ENCODE peak calls at places on chromosomes 13 and 19, in six cellular contexts. A is AG04450, T is DND-41, S is aorta, F is colonic mucosa, I is IMR-90. X is an unnamed sample.

GRCh38 chr19:10701955-10702307 is 692 bp downstream of the QTRT1 start:
- DNase-seq in A (no peak), T (peak), S (no peak), F (peak), I (no peak), X (no peak)

GRCh38 chr13:28353679-28354078 is 141.2 kb downstream of the FLT1 start:
- DNase-seq in A (no peak), T (no peak), S (no peak), F (no peak), I (no peak), X (no peak)

GRCh38 chr13:40665754-40666057 is 735 bp downstream of the FOXO1 start:
- DNase-seq in A (no peak), T (no peak), S (no peak), F (no peak), I (no peak), X (peak)

GRCh38 chr13:34465423-34465922 is 476.6 kb upstream of the NBEA start:
- DNase-seq in A (no peak), T (no peak), S (no peak), F (no peak), I (no peak), X (no peak)

GRCh38 chr13:49400755-49401659 is 42.9 kb downstream of the CAB39L start:
- DNase-seq in A (peak), T (no peak), S (no peak), F (peak), I (peak), X (no peak)

GRCh38 chr19:58059003-58059671 is at the start of gene ZNF135:
- DNase-seq in A (peak), T (peak), S (peak), F (peak), I (peak), X (peak)

GRCh38 chr13:74288361-74288911 is 154.2 kb upstream of the KLF12 start:
- DNase-seq in A (no peak), T (peak), S (peak), F (peak), I (no peak), X (peak)

GRCh38 chr13:40982772-40983171 is 36.3 kb downstream of the ELF1 start:
- DNase-seq in A (no peak), T (peak), S (no peak), F (peak), I (peak), X (peak)

GRCh38 chr13:102128216-102128800 is 273.5 kb downstream of the FGF14 start:
- DNase-seq in A (no peak), T (no peak), S (no peak), F (no peak), I (peak), X (no peak)

GRCh38 chr19:8085606-8086464 is 33.3 kb downstream of the CCL25 start:
- DNase-seq in A (no peak), T (peak), S (no peak), F (peak), I (no peak), X (no peak)

GRCh38 chr19:30692517-30692870 is 320.3 kb downstream of the ZNF536 start:
- DNase-seq in A (no peak), T (no peak), S (no peak), F (no peak), I (no peak), X (no peak)

GRCh38 chr13:95716231-95716630 is 39.3 kb downstream of the DNAJC3 start:
- DNase-seq in A (no peak), T (no peak), S (no peak), F (no peak), I (no peak), X (no peak)

GRCh38 chr19:12784871-12785430 is 6.3 kb upstream of the JUNB start:
- DNase-seq in A (no peak), T (no peak), S (no peak), F (no peak), I (peak), X (no peak)

GRCh38 chr19:5130371-5131030 is 161.6 kb downstream of the KDM4B start:
- DNase-seq in A (no peak), T (no peak), S (no peak), F (no peak), I (no peak), X (peak)

GRCh38 chr19:34222386-34222785 is 32.0 kb upstream of the GARRE1 start:
- DNase-seq in A (no peak), T (no peak), S (no peak), F (no peak), I (no peak), X (no peak)

GRCh38 chr19:45187421-45188100 is 9.0 kb downstream of the BLOC1S3 start:
- DNase-seq in A (no peak), T (peak), S (no peak), F (no peak), I (no peak), X (no peak)

GRCh38 chr19:12647490-12648071 is 19.0 kb downstream of the MAN2B1 start:
- DNase-seq in A (no peak), T (peak), S (peak), F (peak), I (no peak), X (no peak)

GRCh38 chr19:33831835-33832234 is 35.2 kb downstream of the KCTD15 start:
- DNase-seq in A (no peak), T (no peak), S (no peak), F (no peak), I (no peak), X (no peak)

GRCh38 chr13:94305463-94305862 is 174.0 kb downstream of the DCT start:
- DNase-seq in A (no peak), T (no peak), S (no peak), F (no peak), I (peak), X (no peak)

GRCh38 chr19:51031880-51032225 is 2.9 kb downstream of the KLK12 start:
- DNase-seq in A (no peak), T (no peak), S (no peak), F (no peak), I (no peak), X (no peak)

GRCh38 chr13:80312967-80313366 is 28.0 kb downstream of the SPRY2 start:
- DNase-seq in A (no peak), T (no peak), S (no peak), F (no peak), I (peak), X (no peak)

GRCh38 chr19:15195987-15196682 is 4.7 kb downstream of the NOTCH3 start:
- DNase-seq in A (no peak), T (no peak), S (no peak), F (peak), I (no peak), X (no peak)

GRCh38 chr13:89375839-89376238 is 1704.7 kb downstream of the SLITRK5 start:
- DNase-seq in A (peak), T (no peak), S (no peak), F (no peak), I (peak), X (no peak)

GRCh38 chr13:83825676-83826075 is 56.6 kb downstream of the SLITRK1 start:
- DNase-seq in A (no peak), T (no peak), S (no peak), F (no peak), I (no peak), X (no peak)

GRCh38 chr13:113651511-113652403 is 6.2 kb downstream of the ATP4B start:
- DNase-seq in A (no peak), T (no peak), S (peak), F (no peak), I (no peak), X (no peak)

GRCh38 chr13:46640843-46641242 is 87.9 kb downstream of the LRCH1 start:
- DNase-seq in A (no peak), T (no peak), S (peak), F (no peak), I (peak), X (no peak)

GRCh38 chr13:79765331-79765730 is 284.4 kb downstream of the NDFIP2 start:
- DNase-seq in A (no peak), T (no peak), S (no peak), F (no peak), I (no peak), X (no peak)

GRCh38 chr13:111652676-111653075 is 332.2 kb downstream of the TEX29 start:
- DNase-seq in A (no peak), T (no peak), S (no peak), F (no peak), I (no peak), X (no peak)

DNA sequence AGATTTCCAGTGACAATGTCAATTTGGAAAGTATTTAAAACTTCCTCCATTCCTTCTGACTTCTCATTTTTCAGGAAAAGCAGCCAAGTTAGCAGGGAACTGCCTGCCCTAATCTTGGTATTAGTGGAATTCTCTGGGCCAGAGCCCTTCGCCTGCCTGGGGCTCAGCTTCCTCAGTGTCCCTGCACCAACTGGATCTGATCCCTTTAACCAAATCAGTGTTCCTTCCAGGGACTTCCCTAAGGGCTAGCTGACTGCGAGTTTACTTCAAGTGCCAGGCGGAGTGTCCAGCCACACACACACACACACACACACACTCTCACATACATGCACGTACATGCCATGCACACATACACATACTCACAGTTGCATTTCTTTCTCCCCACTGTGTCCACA is 20.0 kb downstream of the RAB20 start:
- DNase-seq in A (no peak), T (no peak), S (no peak), F (no peak), I (peak), X (no peak)
- H3K27ac ChIP-seq in A (no peak), T (no peak), S (peak), F (peak), I (peak), X (no peak)

DNA sequence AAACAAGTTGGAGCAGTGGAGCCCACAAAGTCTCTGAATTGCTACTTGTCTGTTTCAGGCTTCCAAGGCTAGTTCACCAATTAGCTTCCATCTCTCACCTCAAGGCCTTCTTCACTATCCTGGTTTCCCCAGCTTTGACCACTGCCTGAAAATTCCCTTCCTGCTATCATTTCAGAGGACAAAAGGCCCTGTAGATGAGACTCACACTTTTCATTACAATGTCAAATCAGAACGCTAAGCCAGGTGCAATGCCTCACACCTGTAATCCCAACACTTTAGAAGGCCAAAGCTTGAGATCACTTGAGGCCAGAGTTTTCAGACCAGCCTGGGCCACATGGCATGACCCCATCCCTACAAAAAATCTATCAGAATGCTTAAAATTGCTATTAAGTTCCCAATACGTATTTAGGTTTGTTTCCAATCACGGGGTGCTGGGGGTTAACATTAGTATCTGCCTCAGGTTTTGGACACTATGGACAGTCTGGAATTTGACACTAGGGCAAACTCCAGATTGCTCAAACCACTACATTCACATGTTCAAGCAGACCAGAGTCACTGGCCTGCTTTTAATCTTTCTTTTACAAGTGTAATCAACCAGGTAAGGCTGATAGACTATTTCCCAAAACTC is 5.5 kb downstream of the TPT1 start:
- DNase-seq in A (no peak), T (no peak), S (no peak), F (no peak), I (no peak), X (no peak)
- H3K4me3 ChIP-seq in A (no peak), T (no peak), S (no peak), F (no peak), I (no peak), X (no peak)

GRCh38 chr19:16952046-16952445 is 63.2 kb downstream of the F2RL3 start:
- DNase-seq in A (no peak), T (no peak), S (no peak), F (no peak), I (no peak), X (no peak)

GRCh38 chr19:16951529-16951928 is 62.7 kb downstream of the F2RL3 start:
- DNase-seq in A (no peak), T (no peak), S (no peak), F (no peak), I (peak), X (no peak)

GRCh38 chr19:16957855-16958254 is 68.8 kb downstream of the CPAMD8 start:
- DNase-seq in A (no peak), T (no peak), S (no peak), F (no peak), I (no peak), X (no peak)

DNA sequence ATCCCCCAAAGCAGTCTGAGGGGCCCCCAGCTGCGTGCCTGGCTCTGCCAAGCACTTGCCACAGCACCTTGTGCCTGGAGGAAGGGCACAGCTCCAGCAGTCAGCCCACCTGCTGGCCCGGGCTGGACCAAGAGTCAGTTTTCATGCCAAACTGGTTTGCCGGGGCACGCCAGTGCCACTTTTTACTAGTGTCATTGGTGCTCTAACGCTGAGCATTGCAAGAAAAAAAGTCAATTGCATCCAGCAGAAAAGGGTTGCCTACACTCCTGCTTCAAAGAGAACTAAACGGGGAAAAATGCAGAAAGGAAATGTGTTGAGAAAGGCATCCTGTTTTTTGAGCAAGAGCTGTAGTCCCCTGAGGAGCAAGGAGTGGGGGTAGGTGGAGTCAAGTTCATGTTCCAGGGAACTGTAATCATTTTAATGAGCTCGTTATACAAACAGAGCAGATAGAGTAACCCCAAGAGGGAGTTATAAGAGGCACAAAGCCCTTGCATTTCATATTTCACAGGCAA is 68.4 kb downstream of the F2RL3 start:
- DNase-seq in A (no peak), T (no peak), S (no peak), F (peak), I (no peak), X (no peak)
- H3K27ac ChIP-seq in A (no peak), T (no peak), S (no peak), F (no peak), I (no peak), X (no peak)

GRCh38 chr19:54204767-54205468 is 4.3 kb downstream of the RPS9 start:
- DNase-seq in A (no peak), T (no peak), S (no peak), F (no peak), I (no peak), X (no peak)

GRCh38 chr19:54207908-54208783 is 7.5 kb downstream of the RPS9 start:
- DNase-seq in A (no peak), T (peak), S (peak), F (peak), I (peak), X (peak)

GRCh38 chr19:54206030-54206830 is 5.6 kb downstream of the RPS9 start:
- DNase-seq in A (no peak), T (no peak), S (no peak), F (no peak), I (no peak), X (no peak)

GRCh38 chr19:54208784-54209057 is 8.1 kb downstream of the RPS9 start:
- DNase-seq in A (no peak), T (no peak), S (no peak), F (no peak), I (no peak), X (no peak)

GRCh38 chr19:54206831-54207177 is 6.1 kb downstream of the RPS9 start:
- DNase-seq in A (no peak), T (no peak), S (no peak), F (no peak), I (no peak), X (no peak)
- H3K4me3 ChIP-seq in A (no peak), T (no peak), S (no peak), F (peak), I (no peak), X (no peak)

GRCh38 chr13:21435231-21435630 is 23.9 kb downstream of the ZDHHC20 start:
- DNase-seq in A (no peak), T (no peak), S (no peak), F (no peak), I (no peak), X (no peak)
- H3K27ac ChIP-seq in A (no peak), T (no peak), S (no peak), F (peak), I (no peak), X (no peak)

GRCh38 chr19:48573163-48573505 is 21.2 kb downstream of the SULT2B1 start:
- DNase-seq in A (no peak), T (no peak), S (no peak), F (no peak), I (no peak), X (no peak)

GRCh38 chr19:48571378-48572162 is 19.6 kb downstream of the SULT2B1 start:
- DNase-seq in A (no peak), T (no peak), S (no peak), F (no peak), I (no peak), X (no peak)

GRCh38 chr19:48578891-48579290 is 26.9 kb downstream of the SULT2B1 start:
- DNase-seq in A (no peak), T (no peak), S (no peak), F (no peak), I (peak), X (no peak)

DNA sequence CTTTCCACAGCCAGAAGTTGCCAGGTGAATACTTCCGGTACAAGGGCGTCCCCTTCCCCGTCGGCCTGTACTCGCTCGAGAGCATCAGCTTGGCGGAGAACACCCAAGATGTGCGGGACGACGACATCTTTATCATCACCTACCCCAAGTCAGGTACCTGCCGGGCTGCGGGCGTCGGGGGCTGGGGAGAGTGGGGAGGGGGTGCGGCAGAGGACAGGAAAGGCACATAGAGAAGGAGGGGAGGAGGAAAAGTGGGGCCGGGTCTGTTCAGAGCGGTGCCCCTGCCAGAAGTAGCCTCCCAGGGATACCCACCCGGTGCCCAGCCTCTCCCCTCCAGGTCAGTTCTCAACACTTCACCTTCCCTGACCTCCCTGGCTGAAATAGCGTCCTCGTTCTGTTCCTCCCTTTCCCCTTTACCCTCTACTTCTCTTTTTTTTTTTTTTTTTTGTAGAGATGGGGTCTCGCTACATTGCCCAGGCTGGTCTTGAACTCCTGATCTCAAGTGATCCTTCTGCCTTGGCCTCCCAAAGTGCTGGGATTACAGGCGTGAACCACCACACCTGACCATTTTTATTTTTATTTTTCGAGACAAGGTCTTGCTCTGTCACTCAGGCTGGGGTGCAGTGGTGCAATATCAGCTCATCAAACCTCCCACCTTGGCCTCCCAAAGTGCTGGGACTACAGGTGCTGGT is 24.1 kb downstream of the SULT2B1 start:
- DNase-seq in A (no peak), T (no peak), S (no peak), F (no peak), I (no peak), X (no peak)
- H3K4me3 ChIP-seq in A (no peak), T (no peak), S (no peak), F (no peak), I (no peak), X (no peak)

GRCh38 chr19:32688315-32688714 is 3.3 kb upstream of the NUDT19 start:
- DNase-seq in A (no peak), T (no peak), S (peak), F (no peak), I (peak), X (no peak)

GRCh38 chr19:32691291-32691951 is at the start of gene NUDT19:
- DNase-seq in A (peak), T (peak), S (peak), F (peak), I (peak), X (peak)

GRCh38 chr19:32687681-32688080 is 3.9 kb upstream of the NUDT19 start:
- DNase-seq in A (no peak), T (no peak), S (no peak), F (no peak), I (no peak), X (no peak)

GRCh38 chr19:32692727-32693061 is 1.1 kb downstream of the NUDT19 start:
- DNase-seq in A (no peak), T (no peak), S (no peak), F (no peak), I (no peak), X (no peak)

DNA sequence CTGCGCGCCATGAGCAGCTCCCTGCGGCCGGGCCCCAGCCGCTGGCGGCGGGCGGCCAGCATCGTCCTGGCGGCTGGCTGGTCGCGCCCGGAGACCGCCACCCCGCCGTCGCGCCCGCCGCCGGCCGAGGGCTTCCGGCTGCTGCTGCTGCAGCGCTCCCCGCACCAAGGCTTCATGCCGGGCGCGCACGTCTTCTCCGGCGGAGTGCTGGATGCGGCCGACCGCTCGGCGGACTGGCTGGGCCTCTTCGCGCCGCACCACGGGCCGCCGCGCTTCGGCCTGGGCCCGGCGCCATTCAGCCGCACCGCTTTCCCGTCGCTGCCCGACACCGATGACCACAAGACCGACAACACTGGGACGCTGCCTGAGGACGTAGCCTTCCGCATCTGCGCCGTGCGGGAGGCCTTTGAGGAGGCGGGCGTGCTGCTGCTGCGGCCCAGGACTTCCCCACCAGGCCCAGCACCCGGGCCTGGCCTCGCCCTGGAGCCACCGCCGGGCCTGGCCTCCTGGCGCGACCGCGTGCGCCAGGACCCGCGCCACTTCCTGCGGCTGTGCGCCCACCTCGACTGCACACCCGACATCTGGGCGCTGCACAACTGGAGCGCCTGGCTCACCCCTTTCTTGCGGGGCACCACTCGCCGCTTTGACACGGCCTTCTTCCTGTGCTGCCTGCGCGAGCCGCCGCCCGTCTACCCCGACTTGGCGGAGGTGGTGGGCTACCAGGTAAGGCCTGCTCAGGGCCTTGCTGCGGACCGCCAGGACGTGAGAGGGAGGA is 518 bp downstream of the NUDT19 start:
- DNase-seq in A (no peak), T (peak), S (peak), F (peak), I (peak), X (peak)
- H3K27ac ChIP-seq in A (peak), T (peak), S (peak), F (peak), I (peak), X (peak)

GRCh38 chr19:16584825-16585801 is 12.9 kb upstream of the SLC35E1 start:
- DNase-seq in A (no peak), T (no peak), S (no peak), F (no peak), I (no peak), X (no peak)
- H3K4me3 ChIP-seq in A (no peak), T (peak), S (no peak), F (peak), I (no peak), X (peak)